ENCODE peak calls at places on chromosomes 4 and X, in four cellular contexts. One of them, this sample, is unnamed.

GRCh38 chr4:107034091-107034698 is 1.9 kb downstream of the DKK2 start:
- DNase-seq in uterus: peak
- DNase-seq in GM06990: no peak
- DNase-seq in endothelial cell of umbilical vein: peak
- DNase-seq in this sample: no peak

GRCh38 chrX:88366314-88366713 is 380.7 kb upstream of the CPXCR1 start:
- DNase-seq in GM06990: no peak
- DNase-seq in endothelial cell of umbilical vein: no peak
- DNase-seq in uterus: no peak
- DNase-seq in this sample: no peak

GRCh38 chr4:30790123-30790522 is 70.0 kb downstream of the PCDH7 start:
- DNase-seq in uterus: no peak
- DNase-seq in endothelial cell of umbilical vein: no peak
- DNase-seq in GM06990: no peak
- DNase-seq in this sample: no peak

GRCh38 chr4:80184791-80185756 is 12.2 kb upstream of the PRDM8 start:
- DNase-seq in GM06990: no peak
- DNase-seq in uterus: no peak
- DNase-seq in endothelial cell of umbilical vein: no peak
- DNase-seq in this sample: peak

GRCh38 chr4:68864438-68865177 is 48.8 kb downstream of the UGT2B10 start:
- DNase-seq in GM06990: no peak
- DNase-seq in uterus: no peak
- DNase-seq in endothelial cell of umbilical vein: no peak
- DNase-seq in this sample: no peak

GRCh38 chrX:103376979-103377324 is 614 bp downstream of the BEX3 start:
- DNase-seq in endothelial cell of umbilical vein: peak
- DNase-seq in uterus: peak
- DNase-seq in GM06990: no peak
- DNase-seq in this sample: no peak

GRCh38 chrX:29488919-29489318 is 726.4 kb upstream of the MAGEB2 start:
- DNase-seq in GM06990: no peak
- DNase-seq in uterus: no peak
- DNase-seq in endothelial cell of umbilical vein: no peak
- DNase-seq in this sample: no peak

GRCh38 chr4:118171381-118171780 is 137.1 kb downstream of the NDST3 start:
- DNase-seq in uterus: no peak
- DNase-seq in endothelial cell of umbilical vein: no peak
- DNase-seq in GM06990: no peak
- DNase-seq in this sample: no peak

GRCh38 chr4:18981234-18981615 is 959.7 kb upstream of the LCORL start:
- DNase-seq in uterus: no peak
- DNase-seq in GM06990: peak
- DNase-seq in endothelial cell of umbilical vein: no peak
- DNase-seq in this sample: no peak

GRCh38 chrX:44343412-44343942 is at the start of gene EFHC2:
- DNase-seq in GM06990: peak
- DNase-seq in endothelial cell of umbilical vein: peak
- DNase-seq in uterus: peak
- DNase-seq in this sample: no peak

GRCh38 chrX:129833153-129834004 is 10.3 kb downstream of the ZDHHC9 start:
- DNase-seq in endothelial cell of umbilical vein: no peak
- DNase-seq in uterus: no peak
- DNase-seq in GM06990: no peak
- DNase-seq in this sample: no peak

GRCh38 chr4:157128395-157128794 is 52.4 kb downstream of the GLRB start:
- DNase-seq in endothelial cell of umbilical vein: peak
- DNase-seq in uterus: no peak
- DNase-seq in GM06990: no peak
- DNase-seq in this sample: no peak

GRCh38 chr4:105909699-105910340 is 14.5 kb downstream of the NPNT start:
- DNase-seq in endothelial cell of umbilical vein: no peak
- DNase-seq in uterus: no peak
- DNase-seq in GM06990: no peak
- DNase-seq in this sample: no peak

GRCh38 chr4:153419029-153419428 is 47.1 kb upstream of the TMEM131L start:
- DNase-seq in GM06990: no peak
- DNase-seq in endothelial cell of umbilical vein: no peak
- DNase-seq in uterus: no peak
- DNase-seq in this sample: no peak

GRCh38 chrX:72146527-72146926 is 14.8 kb upstream of the RTL5 start:
- DNase-seq in GM06990: no peak
- DNase-seq in uterus: no peak
- DNase-seq in endothelial cell of umbilical vein: no peak
- DNase-seq in this sample: no peak

GRCh38 chr4:120991885-120992284 is 69.4 kb upstream of the PRDM5 start:
- DNase-seq in uterus: no peak
- DNase-seq in GM06990: no peak
- DNase-seq in endothelial cell of umbilical vein: no peak
- DNase-seq in this sample: no peak

GRCh38 chr4:55768291-55768690 is 51.3 kb upstream of the EXOC1L start:
- DNase-seq in endothelial cell of umbilical vein: peak
- DNase-seq in GM06990: no peak
- DNase-seq in uterus: no peak
- DNase-seq in this sample: no peak

GRCh38 chr4:1249731-1250526 is 999 bp upstream of the CTBP1 start:
- DNase-seq in uterus: peak
- DNase-seq in GM06990: peak
- DNase-seq in endothelial cell of umbilical vein: peak
- DNase-seq in this sample: peak

GRCh38 chr4:176660561-176660960 is 132.2 kb downstream of the VEGFC start:
- DNase-seq in endothelial cell of umbilical vein: no peak
- DNase-seq in uterus: no peak
- DNase-seq in GM06990: no peak
- DNase-seq in this sample: no peak

GRCh38 chr4:79364048-79364447 is 38.2 kb upstream of the NAA11 start:
- DNase-seq in GM06990: no peak
- DNase-seq in endothelial cell of umbilical vein: no peak
- DNase-seq in uterus: no peak
- DNase-seq in this sample: no peak

GRCh38 chr4:7532043-7532442 is 97.3 kb upstream of the PSAPL1 start:
- DNase-seq in GM06990: no peak
- DNase-seq in endothelial cell of umbilical vein: no peak
- DNase-seq in uterus: no peak
- DNase-seq in this sample: no peak
- TF ChIP-seq CTCF in GM06990: no peak
- TF ChIP-seq CTCF in endothelial cell of umbilical vein: no peak
- TF ChIP-seq CTCF in uterus: no peak
- TF ChIP-seq CTCF in this sample: no peak

DNA sequence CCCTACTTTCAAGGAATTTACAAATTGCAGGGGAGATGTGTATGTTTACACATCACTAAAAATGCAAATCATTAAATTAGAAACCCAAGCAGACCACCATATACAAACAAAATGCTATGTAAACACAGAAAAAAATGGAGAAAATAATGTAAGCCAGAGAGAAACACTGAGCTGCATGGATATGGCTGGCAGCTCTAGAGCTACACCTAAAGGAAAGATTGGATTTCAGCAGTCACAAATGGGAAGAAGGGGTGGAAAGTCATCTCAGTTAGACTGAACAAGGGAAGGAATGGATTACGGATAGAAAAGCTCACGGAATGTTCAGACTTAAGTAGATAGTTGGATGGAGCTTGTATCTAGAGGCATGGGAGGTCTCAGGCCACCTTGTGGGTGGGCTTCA is 186.3 kb downstream of the MOSPD2 start:
- DNase-seq in GM06990: no peak
- DNase-seq in uterus: no peak
- DNase-seq in endothelial cell of umbilical vein: no peak
- DNase-seq in this sample: no peak
- TF ChIP-seq CTCF in GM06990: no peak
- TF ChIP-seq CTCF in uterus: no peak
- TF ChIP-seq CTCF in endothelial cell of umbilical vein: no peak
- TF ChIP-seq CTCF in this sample: no peak

DNA sequence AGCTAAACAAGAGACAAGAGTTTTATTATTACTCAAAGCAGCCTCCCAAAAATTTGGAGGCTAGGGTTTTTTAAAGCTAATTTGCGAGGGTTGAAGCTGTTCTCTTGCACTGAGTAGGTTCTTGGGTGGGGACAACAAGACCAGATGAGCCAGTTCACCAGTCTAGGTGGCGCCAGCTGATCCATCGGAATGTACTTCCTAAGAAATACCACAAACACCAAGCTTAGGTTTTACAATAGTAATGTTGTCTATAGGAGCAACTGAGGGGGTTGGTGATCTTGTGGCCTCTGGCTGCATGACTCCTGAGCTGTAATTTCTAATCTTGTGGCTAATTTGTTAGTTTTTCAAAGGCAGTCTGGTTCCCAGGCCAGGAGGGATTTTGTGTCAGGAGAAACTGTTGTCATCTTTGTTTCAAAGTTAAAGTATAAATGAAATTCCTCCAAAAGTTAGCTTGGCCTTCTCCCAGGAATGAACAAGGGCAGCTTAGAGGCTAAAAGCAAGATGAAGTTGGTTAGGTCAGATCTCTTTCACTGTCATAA is 130.6 kb downstream of the SLC7A11 start:
- DNase-seq in uterus: no peak
- DNase-seq in endothelial cell of umbilical vein: peak
- DNase-seq in GM06990: no peak
- DNase-seq in this sample: no peak
- TF ChIP-seq CTCF in uterus: no peak
- TF ChIP-seq CTCF in endothelial cell of umbilical vein: no peak
- TF ChIP-seq CTCF in GM06990: no peak
- TF ChIP-seq CTCF in this sample: no peak

DNA sequence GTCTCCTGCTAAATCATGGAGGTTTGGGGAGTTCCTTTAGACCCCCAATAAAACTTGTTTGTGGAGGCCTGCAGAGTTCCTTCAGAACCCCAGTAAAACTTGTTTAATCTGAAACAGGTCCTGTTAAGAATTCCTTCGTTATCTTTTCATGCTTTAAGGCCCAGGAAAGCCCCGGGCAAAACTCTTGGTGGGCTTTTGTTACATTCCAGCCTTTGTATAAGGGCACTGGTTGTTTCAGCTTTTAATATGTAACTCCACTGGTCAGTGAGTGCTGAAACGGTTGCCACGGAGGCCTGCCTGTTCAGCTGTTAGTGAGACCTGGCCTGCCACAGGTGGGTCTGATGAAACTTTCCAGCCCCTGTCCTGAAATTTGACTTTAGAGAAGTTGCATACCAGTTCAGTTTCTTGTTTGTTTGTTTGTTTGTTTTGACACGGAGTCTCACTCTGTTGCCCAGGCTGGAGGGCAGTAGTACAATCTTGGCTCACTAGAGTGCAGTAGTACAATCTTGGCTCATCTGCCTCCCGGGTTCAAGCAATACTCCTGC is 12.4 kb upstream of the DHRSX start:
- DNase-seq in uterus: no peak
- DNase-seq in endothelial cell of umbilical vein: no peak
- DNase-seq in GM06990: no peak
- DNase-seq in this sample: no peak
- TF ChIP-seq CTCF in uterus: no peak
- TF ChIP-seq CTCF in endothelial cell of umbilical vein: no peak
- TF ChIP-seq CTCF in GM06990: peak
- TF ChIP-seq CTCF in this sample: no peak

This sample was measured in GM13977.